ENCODE peak calls at places on chromosome X, in four cellular contexts. W is lower lobe of right lung, K is choroid plexus epithelial cell, D is cardiac muscle cell. I is an unnamed sample.

GRCh38 chrX:63299596-63299995 is 51.5 kb downstream of the SPIN4 start:
- DNase-seq in W (no peak), K (no peak), D (no peak), I (no peak)

GRCh38 chrX:150504399-150505186 is 63.8 kb upstream of the MTM1 start:
- DNase-seq in W (no peak), K (no peak), D (no peak), I (no peak)

GRCh38 chrX:84144281-84144680 is 43.7 kb downstream of the RPS6KA6 start:
- DNase-seq in W (no peak), K (no peak), D (no peak), I (no peak)

GRCh38 chrX:146186540-146186939 is 368.9 kb downstream of the SLITRK2 start:
- DNase-seq in W (no peak), K (no peak), D (no peak), I (no peak)

GRCh38 chrX:17944833-17945497 is 83.9 kb upstream of the RAI2 start:
- DNase-seq in W (no peak), K (peak; percentile 3), D (no peak), I (peak; percentile 13)

GRCh38 chrX:22126311-22126710 is 94.2 kb downstream of the PHEX start:
- DNase-seq in W (no peak), K (peak; percentile 17), D (no peak), I (no peak)

GRCh38 chrX:24156177-24156576 is 6.6 kb downstream of the ZFX start:
- DNase-seq in W (no peak), K (no peak), D (no peak), I (no peak)

GRCh38 chrX:149721778-149722177 is 9.9 kb downstream of the MAGEA11 start:
- DNase-seq in W (no peak), K (no peak), D (no peak), I (no peak)

GRCh38 chrX:15497865-15498264 is 2.7 kb upstream of the BMX start:
- DNase-seq in W (no peak), K (peak; percentile 61), D (peak; percentile 69), I (peak; percentile 73)

GRCh38 chrX:38142598-38142997 is 78.1 kb downstream of the SRPX start:
- DNase-seq in W (no peak), K (peak; percentile 89), D (peak; percentile 90), I (no peak)

GRCh38 chrX:19646298-19646697 is 131.0 kb upstream of the MAP3K15 start:
- DNase-seq in W (no peak), K (no peak), D (no peak), I (no peak)

GRCh38 chrX:27451324-27451723 is 11.8 kb downstream of the PPP4R3C start:
- DNase-seq in W (no peak), K (no peak), D (no peak), I (no peak)

GRCh38 chrX:34880656-34881055 is 61.9 kb upstream of the FAM47B start:
- DNase-seq in W (no peak), K (peak; percentile 70), D (peak; percentile 37), I (no peak)

GRCh38 chrX:1323315-1323714 is 13.3 kb upstream of the IL3RA start:
- DNase-seq in W (peak; percentile 71), K (peak; percentile 22), D (no peak), I (peak; percentile 44)

GRCh38 chrX:111519215-111519614 is 7.8 kb downstream of the SERTM2 start:
- DNase-seq in W (no peak), K (peak; percentile 91), D (peak; percentile 79), I (peak; percentile 12)

GRCh38 chrX:29662759-29663503 is 552.4 kb upstream of the MAGEB2 start:
- DNase-seq in W (no peak), K (peak; percentile 92), D (peak; percentile 78), I (no peak)

GRCh38 chrX:39050427-39050826 is 249.2 kb downstream of the MID1IP1 start:
- DNase-seq in W (no peak), K (no peak), D (no peak), I (no peak)

GRCh38 chrX:131763674-131764073 is 219.8 kb downstream of the OR13H1 start:
- DNase-seq in W (no peak), K (no peak), D (no peak), I (no peak)
- TF ChIP-seq CTCF in W (no peak), K (no peak), D (no peak), I (no peak)

GRCh38 chrX:72487661-72488060 is 85.0 kb downstream of the HDAC8 start:
- DNase-seq in W (no peak), K (no peak), D (no peak), I (no peak)
- TF ChIP-seq CTCF in W (no peak), K (no peak), D (no peak), I (no peak)

GRCh38 chrX:36961590-36961989 is 46.6 kb upstream of the FAM47C start:
- DNase-seq in W (no peak), K (no peak), D (no peak), I (peak; percentile 6)

GRCh38 chrX:36963069-36963808 is 44.9 kb upstream of the FAM47C start:
- DNase-seq in W (no peak), K (no peak), D (no peak), I (peak; percentile 17)

DNA sequence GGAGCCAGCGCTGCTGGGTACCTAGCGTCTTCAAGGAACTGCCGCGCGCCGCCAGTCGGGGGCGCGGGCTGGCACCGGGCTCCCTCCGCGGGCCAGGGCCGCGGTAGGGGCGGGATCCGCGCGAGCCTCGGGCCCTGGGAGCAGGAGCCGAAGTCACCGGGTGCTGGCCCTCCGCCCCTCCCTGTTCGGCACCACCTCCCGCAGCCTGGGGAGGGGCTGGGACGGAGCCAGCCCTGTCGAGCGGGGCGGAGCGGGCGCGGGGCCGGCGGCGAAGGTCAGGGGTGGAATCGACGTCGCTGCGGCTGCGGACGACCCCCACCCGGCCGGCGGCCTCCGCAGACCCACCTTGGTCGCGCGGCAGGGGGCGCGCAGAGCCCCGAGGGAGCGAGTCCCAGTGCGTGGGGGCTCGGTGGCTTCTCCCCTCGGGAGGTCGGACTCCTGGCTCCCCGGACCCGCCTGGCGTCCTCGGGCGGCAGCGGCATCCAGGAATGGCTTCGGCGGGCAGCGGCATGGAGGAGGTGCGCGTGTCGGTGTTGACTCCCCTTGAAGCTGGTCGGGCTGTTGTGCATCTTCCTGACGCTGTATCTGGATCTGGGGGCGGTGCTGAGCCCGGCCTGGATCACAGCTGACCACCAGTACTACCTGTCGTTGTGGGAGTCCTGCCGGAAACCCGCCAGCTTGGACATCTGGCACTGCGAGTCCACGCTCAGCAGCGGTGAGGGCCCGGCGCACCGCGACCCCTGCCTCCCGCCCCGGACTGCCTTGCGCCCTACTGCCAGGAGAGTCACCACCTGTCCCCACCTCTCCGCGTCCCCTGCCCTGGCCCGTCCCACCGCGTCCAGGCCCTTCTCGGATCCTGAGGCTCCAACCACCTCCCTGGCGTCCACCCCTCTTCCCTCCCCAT is 50.5 kb upstream of the FAM47C start:
- DNase-seq in W (peak; percentile 56), K (no peak), D (peak; percentile 2), I (peak; percentile 61)
- TF ChIP-seq CTCF in W (no peak), K (no peak), D (peak; percentile 12), I (peak; percentile 23)

DNA sequence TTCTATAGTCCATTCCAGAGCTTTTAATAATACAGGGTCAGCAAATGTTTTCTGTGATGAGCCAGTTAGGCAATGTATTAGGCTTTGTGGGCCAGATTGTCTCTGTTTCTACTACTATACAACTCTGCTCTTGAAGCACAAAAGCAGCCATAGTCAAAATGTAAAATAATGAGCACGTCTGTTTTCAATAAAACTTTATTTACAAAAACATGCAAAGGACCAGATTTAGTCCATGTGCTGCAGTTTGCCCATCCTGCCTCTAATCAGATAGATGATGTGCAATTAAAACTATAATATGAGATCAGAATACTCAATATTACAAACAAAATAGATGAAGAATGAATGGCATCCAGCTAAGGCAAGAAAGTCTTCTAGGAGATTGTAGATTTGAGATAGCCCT is 127.8 kb upstream of the FRMPD4 start:
- DNase-seq in W (no peak), K (no peak), D (no peak), I (no peak)
- TF ChIP-seq CTCF in W (no peak), K (no peak), D (no peak), I (no peak)

GRCh38 chrX:47583240-47583861 is 1.1 kb downstream of the TIMP1 start:
- DNase-seq in W (no peak), K (no peak), D (no peak), I (no peak)

GRCh38 chrX:47586043-47586787 is 4.0 kb downstream of the TIMP1 start:
- DNase-seq in W (no peak), K (no peak), D (no peak), I (no peak)

GRCh38 chrX:47584714-47585113 is 2.5 kb downstream of the TIMP1 start:
- DNase-seq in W (no peak), K (no peak), D (no peak), I (no peak)

GRCh38 chrX:47587091-47587891 is 5.1 kb downstream of the TIMP1 start:
- DNase-seq in W (no peak), K (no peak), D (no peak), I (no peak)

DNA sequence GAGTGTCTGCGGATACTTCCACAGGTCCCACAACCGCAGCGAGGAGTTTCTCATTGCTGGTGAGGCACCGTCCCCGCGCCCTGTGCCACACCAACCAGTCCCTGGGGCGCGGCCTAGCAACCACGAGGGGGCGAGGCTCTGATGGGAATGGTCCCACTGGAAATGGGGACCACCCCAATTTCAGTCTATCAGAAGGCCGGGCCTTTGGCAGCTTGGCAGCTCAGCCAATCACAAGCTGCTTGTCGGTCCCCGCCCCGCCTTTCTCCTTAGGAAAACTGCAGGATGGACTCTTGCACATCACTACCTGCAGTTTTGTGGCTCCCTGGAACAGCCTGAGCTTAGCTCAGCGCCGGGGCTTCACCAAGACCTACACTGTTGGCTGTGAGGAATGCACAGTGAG is 3.0 kb downstream of the TIMP1 start:
- DNase-seq in W (no peak), K (no peak), D (peak; percentile 54), I (no peak)
- TF ChIP-seq CTCF in W (no peak), K (no peak), D (no peak), I (no peak)

GRCh38 chrX:135346975-135347374 is 37.7 kb downstream of the ETDC start:
- DNase-seq in W (no peak), K (peak; percentile 18), D (peak; percentile 69), I (no peak)
- TF ChIP-seq CTCF in W (no peak), K (no peak), D (no peak), I (no peak)

GRCh38 chrX:4263005-4263404 is 549.6 kb upstream of the PRKX start:
- DNase-seq in W (no peak), K (no peak), D (no peak), I (no peak)
- TF ChIP-seq CTCF in W (no peak), K (no peak), D (no peak), I (peak; percentile 46)

I was measured in nephron progenitor cell.